ENCODE peak calls at places on chromosomes 11 and 22, in five cellular contexts. M, Z, I, N and A are unnamed samples.

GRCh38 chr22:43273902-43274484 is 69.2 kb downstream of the SCUBE1 start:
- DNase-seq in N (no peak), Z (peak), I (peak), M (no peak), A (peak)

GRCh38 chr11:109138200-109138599 is 283.8 kb upstream of the C11orf87 start:
- DNase-seq in M (no peak), Z (no peak), I (no peak), N (no peak), A (no peak)

GRCh38 chr22:41563051-41563711 is 2.4 kb downstream of the CSDC2 start:
- DNase-seq in N (peak), I (peak), M (no peak), Z (no peak), A (no peak)

GRCh38 chr11:4684631-4685285 is 12.9 kb downstream of the OR51E2 start:
- DNase-seq in Z (no peak), I (no peak), M (no peak), N (no peak), A (no peak)

GRCh38 chr11:47607380-47607779 is 13.2 kb upstream of the C1QTNF4 start:
- DNase-seq in Z (no peak), M (no peak), I (peak), N (peak), A (no peak)

GRCh38 chr11:119478711-119479285 is 55.8 kb upstream of the THY1 start:
- DNase-seq in Z (no peak), I (no peak), M (no peak), N (no peak), A (no peak)

GRCh38 chr11:130945945-130946344 is 29.7 kb upstream of the SNX19 start:
- DNase-seq in M (no peak), N (peak), I (peak), Z (peak), A (no peak)

GRCh38 chr11:110077318-110077717 is 15.9 kb upstream of the ZC3H12C start:
- DNase-seq in I (no peak), Z (no peak), N (no peak), M (no peak), A (no peak)

GRCh38 chr22:46584081-46584903 is 35.9 kb upstream of the GRAMD4 start:
- DNase-seq in Z (no peak), N (peak), M (peak), I (no peak), A (no peak)

GRCh38 chr22:36194971-36195370 is 6.6 kb downstream of the APOL4 start:
- DNase-seq in N (peak), M (peak), I (peak), Z (peak), A (peak)